ENCODE peak calls at places on chromosomes 6 and 20, in nine cellular contexts. One of them, this sample, is unnamed.

GRCh38 chr20:17648782-17649730 is 33.0 kb downstream of the RRBP1 start:
- DNase-seq in tibial nerve: no peak
- DNase-seq in SJSA1: no peak
- DNase-seq in cardiac fibroblast: no peak
- DNase-seq in IMR-90: no peak
- DNase-seq in body of pancreas: peak; percentile 79
- DNase-seq in right atrium auricular region: no peak
- DNase-seq in fibroblast of mammary gland: no peak
- DNase-seq in tibial artery: peak; percentile 66
- DNase-seq in this sample: no peak

GRCh38 chr6:141848029-141848890 is 284.5 kb upstream of the GJE1 start:
- DNase-seq in tibial nerve: no peak
- DNase-seq in SJSA1: no peak
- DNase-seq in cardiac fibroblast: no peak
- DNase-seq in IMR-90: peak; percentile 1
- DNase-seq in body of pancreas: no peak
- DNase-seq in right atrium auricular region: no peak
- DNase-seq in fibroblast of mammary gland: no peak
- DNase-seq in tibial artery: no peak
- DNase-seq in this sample: no peak

GRCh38 chr6:75372884-75373283 is 88.3 kb upstream of the TMEM30A start:
- DNase-seq in tibial nerve: no peak
- DNase-seq in SJSA1: no peak
- DNase-seq in cardiac fibroblast: no peak
- DNase-seq in IMR-90: no peak
- DNase-seq in body of pancreas: no peak
- DNase-seq in right atrium auricular region: no peak
- DNase-seq in fibroblast of mammary gland: no peak
- DNase-seq in tibial artery: no peak
- DNase-seq in this sample: no peak

GRCh38 chr20:62918137-62918536 is 8.2 kb downstream of the DIDO1 start:
- DNase-seq in tibial nerve: no peak
- DNase-seq in SJSA1: no peak
- DNase-seq in cardiac fibroblast: no peak
- DNase-seq in IMR-90: no peak
- DNase-seq in body of pancreas: no peak
- DNase-seq in right atrium auricular region: no peak
- DNase-seq in fibroblast of mammary gland: no peak
- DNase-seq in tibial artery: peak; percentile 2
- DNase-seq in this sample: no peak

GRCh38 chr6:27545271-27546046 is 72.6 kb upstream of the ZNF184 start:
- DNase-seq in tibial nerve: no peak
- DNase-seq in SJSA1: no peak
- DNase-seq in cardiac fibroblast: peak; percentile 59
- DNase-seq in IMR-90: peak; percentile 76
- DNase-seq in body of pancreas: no peak
- DNase-seq in right atrium auricular region: no peak
- DNase-seq in fibroblast of mammary gland: peak; percentile 85
- DNase-seq in tibial artery: no peak
- DNase-seq in this sample: no peak

GRCh38 chr6:16136536-16137450 is 7.9 kb downstream of the MYLIP start:
- DNase-seq in tibial nerve: no peak
- DNase-seq in SJSA1: peak; percentile 66
- DNase-seq in cardiac fibroblast: peak; percentile 65
- DNase-seq in IMR-90: peak; percentile 92
- DNase-seq in body of pancreas: no peak
- DNase-seq in right atrium auricular region: no peak
- DNase-seq in fibroblast of mammary gland: peak; percentile 91
- DNase-seq in tibial artery: no peak
- DNase-seq in this sample: no peak

GRCh38 chr6:105787747-105788146 is 298.4 kb upstream of the PRDM1 start:
- DNase-seq in tibial nerve: no peak
- DNase-seq in SJSA1: no peak
- DNase-seq in cardiac fibroblast: no peak
- DNase-seq in IMR-90: no peak
- DNase-seq in body of pancreas: no peak
- DNase-seq in right atrium auricular region: no peak
- DNase-seq in fibroblast of mammary gland: no peak
- DNase-seq in tibial artery: no peak
- DNase-seq in this sample: no peak

GRCh38 chr6:116941727-116942126 is 64.7 kb downstream of the RFX6 start:
- DNase-seq in tibial nerve: no peak
- DNase-seq in SJSA1: no peak
- DNase-seq in cardiac fibroblast: no peak
- DNase-seq in IMR-90: no peak
- DNase-seq in body of pancreas: no peak
- DNase-seq in right atrium auricular region: no peak
- DNase-seq in fibroblast of mammary gland: no peak
- DNase-seq in tibial artery: no peak
- DNase-seq in this sample: no peak

GRCh38 chr6:6105472-6106036 is 98.8 kb upstream of the NRN1 start:
- DNase-seq in tibial nerve: no peak
- DNase-seq in SJSA1: no peak
- DNase-seq in cardiac fibroblast: no peak
- DNase-seq in IMR-90: no peak
- DNase-seq in body of pancreas: no peak
- DNase-seq in right atrium auricular region: no peak
- DNase-seq in fibroblast of mammary gland: no peak
- DNase-seq in tibial artery: no peak
- DNase-seq in this sample: peak; percentile 16

GRCh38 chr20:1209447-1210387 is 6.5 kb downstream of the C20orf202 start:
- DNase-seq in tibial nerve: no peak
- DNase-seq in SJSA1: no peak
- DNase-seq in cardiac fibroblast: no peak
- DNase-seq in IMR-90: peak; percentile 28
- DNase-seq in body of pancreas: no peak
- DNase-seq in right atrium auricular region: no peak
- DNase-seq in fibroblast of mammary gland: peak; percentile 17
- DNase-seq in tibial artery: no peak
- DNase-seq in this sample: no peak

GRCh38 chr6:85641522-85641915 is 1.2 kb downstream of the SYNCRIP start:
- DNase-seq in tibial nerve: no peak
- DNase-seq in SJSA1: no peak
- DNase-seq in cardiac fibroblast: no peak
- DNase-seq in IMR-90: peak; percentile 25
- DNase-seq in body of pancreas: peak; percentile 15
- DNase-seq in right atrium auricular region: no peak
- DNase-seq in fibroblast of mammary gland: peak; percentile 37
- DNase-seq in tibial artery: no peak
- DNase-seq in this sample: no peak

GRCh38 chr6:37679539-37680476 is 17.9 kb downstream of the MDGA1 start:
- DNase-seq in tibial nerve: no peak
- DNase-seq in SJSA1: no peak
- DNase-seq in cardiac fibroblast: no peak
- DNase-seq in IMR-90: no peak
- DNase-seq in body of pancreas: no peak
- DNase-seq in right atrium auricular region: no peak
- DNase-seq in fibroblast of mammary gland: no peak
- DNase-seq in tibial artery: no peak
- DNase-seq in this sample: no peak

GRCh38 chr20:41373384-41373783 is 6.8 kb upstream of the EMILIN3 start:
- DNase-seq in tibial nerve: no peak
- DNase-seq in SJSA1: no peak
- DNase-seq in cardiac fibroblast: no peak
- DNase-seq in IMR-90: no peak
- DNase-seq in body of pancreas: no peak
- DNase-seq in right atrium auricular region: no peak
- DNase-seq in fibroblast of mammary gland: no peak
- DNase-seq in tibial artery: no peak
- DNase-seq in this sample: no peak

GRCh38 chr20:21516861-21517565 is 3.1 kb upstream of the NKX2-2 start:
- DNase-seq in tibial nerve: no peak
- DNase-seq in SJSA1: no peak
- DNase-seq in cardiac fibroblast: no peak
- DNase-seq in IMR-90: no peak
- DNase-seq in body of pancreas: no peak
- DNase-seq in right atrium auricular region: no peak
- DNase-seq in fibroblast of mammary gland: no peak
- DNase-seq in tibial artery: no peak
- DNase-seq in this sample: no peak

GRCh38 chr6:159042003-159042823 is 2.6 kb downstream of the TAGAP start:
- DNase-seq in tibial nerve: no peak
- DNase-seq in SJSA1: peak; percentile 63
- DNase-seq in cardiac fibroblast: peak; percentile 66
- DNase-seq in IMR-90: peak; percentile 47
- DNase-seq in body of pancreas: peak; percentile 80
- DNase-seq in right atrium auricular region: no peak
- DNase-seq in fibroblast of mammary gland: peak; percentile 57
- DNase-seq in tibial artery: no peak
- DNase-seq in this sample: peak; percentile 87
- H3K4me3 ChIP-seq in tibial nerve: no peak overlapping the region
- H3K4me3 ChIP-seq in SJSA1: no peak overlapping the region
- H3K4me3 ChIP-seq in cardiac fibroblast: no peak overlapping the region
- H3K4me3 ChIP-seq in IMR-90: no peak overlapping the region
- H3K4me3 ChIP-seq in body of pancreas: no peak overlapping the region
- H3K4me3 ChIP-seq in right atrium auricular region: no peak overlapping the region
- H3K4me3 ChIP-seq in fibroblast of mammary gland: no peak overlapping the region
- H3K4me3 ChIP-seq in tibial artery: no peak overlapping the region
- H3K4me3 ChIP-seq in this sample: no peak overlapping the region

DNA sequence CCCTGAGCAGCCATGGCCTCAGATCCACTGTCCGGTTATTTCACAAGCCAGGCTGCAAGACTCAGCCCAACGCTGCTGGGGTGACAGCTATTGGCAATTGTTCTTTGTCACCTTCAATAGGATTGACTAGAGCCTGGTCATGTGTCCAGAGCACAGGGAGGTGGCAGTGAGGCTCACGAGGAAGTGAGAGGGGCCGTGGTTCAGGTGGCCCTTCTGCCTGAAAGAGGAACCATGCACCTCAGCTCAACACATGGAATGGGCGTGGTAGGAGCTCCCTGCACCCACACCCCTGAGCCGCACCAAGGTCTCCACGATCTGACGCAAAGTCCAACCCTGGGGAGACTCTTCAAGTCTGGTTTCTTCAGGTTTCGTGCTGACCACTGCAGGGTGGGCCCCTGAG is 184.8 kb upstream of the CDH4 start:
- DNase-seq in tibial nerve: no peak
- DNase-seq in SJSA1: no peak
- DNase-seq in cardiac fibroblast: no peak
- DNase-seq in IMR-90: no peak
- DNase-seq in body of pancreas: no peak
- DNase-seq in right atrium auricular region: no peak
- DNase-seq in fibroblast of mammary gland: no peak
- DNase-seq in tibial artery: no peak
- DNase-seq in this sample: no peak
- H3K4me3 ChIP-seq in tibial nerve: no peak overlapping the region
- H3K4me3 ChIP-seq in SJSA1: no peak overlapping the region
- H3K4me3 ChIP-seq in cardiac fibroblast: no peak overlapping the region
- H3K4me3 ChIP-seq in IMR-90: no peak overlapping the region
- H3K4me3 ChIP-seq in body of pancreas: no peak overlapping the region
- H3K4me3 ChIP-seq in right atrium auricular region: no peak overlapping the region
- H3K4me3 ChIP-seq in fibroblast of mammary gland: no peak overlapping the region
- H3K4me3 ChIP-seq in tibial artery: no peak overlapping the region
- H3K4me3 ChIP-seq in this sample: no peak overlapping the region

GRCh38 chr6:159169193-159169555 is at the start of gene FNDC1:
- DNase-seq in tibial nerve: no peak
- DNase-seq in SJSA1: no peak
- DNase-seq in cardiac fibroblast: peak; percentile 21
- DNase-seq in IMR-90: no peak
- DNase-seq in body of pancreas: peak; percentile 41
- DNase-seq in right atrium auricular region: no peak
- DNase-seq in fibroblast of mammary gland: no peak
- DNase-seq in tibial artery: no peak
- DNase-seq in this sample: no peak
- H3K4me3 ChIP-seq in tibial nerve: peak within 1 kb of the TSS; percentile 34
- H3K4me3 ChIP-seq in SJSA1: peak within 1 kb of the TSS; percentile 65
- H3K4me3 ChIP-seq in cardiac fibroblast: peak within 1 kb of the TSS; percentile 28
- H3K4me3 ChIP-seq in IMR-90: peak within 1 kb of the TSS; percentile 34
- H3K4me3 ChIP-seq in body of pancreas: no peak within 1 kb of the TSS
- H3K4me3 ChIP-seq in right atrium auricular region: peak within 1 kb of the TSS; percentile 25
- H3K4me3 ChIP-seq in fibroblast of mammary gland: peak within 1 kb of the TSS; percentile 22
- H3K4me3 ChIP-seq in tibial artery: peak within 1 kb of the TSS; percentile 55
- H3K4me3 ChIP-seq in this sample: peak within 1 kb of the TSS; percentile 54

GRCh38 chr6:35216412-35216732 is 2.6 kb downstream of the SCUBE3 start:
- DNase-seq in tibial nerve: no peak
- DNase-seq in SJSA1: no peak
- DNase-seq in cardiac fibroblast: no peak
- DNase-seq in IMR-90: no peak
- DNase-seq in body of pancreas: no peak
- DNase-seq in right atrium auricular region: no peak
- DNase-seq in fibroblast of mammary gland: no peak
- DNase-seq in tibial artery: no peak
- DNase-seq in this sample: no peak

GRCh38 chr6:35213161-35213823 is 464 bp upstream of the SCUBE3 start:
- DNase-seq in tibial nerve: no peak
- DNase-seq in SJSA1: no peak
- DNase-seq in cardiac fibroblast: no peak
- DNase-seq in IMR-90: no peak
- DNase-seq in body of pancreas: no peak
- DNase-seq in right atrium auricular region: no peak
- DNase-seq in fibroblast of mammary gland: no peak
- DNase-seq in tibial artery: no peak
- DNase-seq in this sample: no peak

GRCh38 chr6:35215665-35216411 is 2.1 kb downstream of the SCUBE3 start:
- DNase-seq in tibial nerve: no peak
- DNase-seq in SJSA1: no peak
- DNase-seq in cardiac fibroblast: no peak
- DNase-seq in IMR-90: peak; percentile 27
- DNase-seq in body of pancreas: no peak
- DNase-seq in right atrium auricular region: no peak
- DNase-seq in fibroblast of mammary gland: no peak
- DNase-seq in tibial artery: no peak
- DNase-seq in this sample: no peak

GRCh38 chr6:35214869-35215664 is 1.3 kb downstream of the SCUBE3 start:
- DNase-seq in tibial nerve: no peak
- DNase-seq in SJSA1: no peak
- DNase-seq in cardiac fibroblast: no peak
- DNase-seq in IMR-90: peak; percentile 49
- DNase-seq in body of pancreas: no peak
- DNase-seq in right atrium auricular region: no peak
- DNase-seq in fibroblast of mammary gland: no peak
- DNase-seq in tibial artery: no peak
- DNase-seq in this sample: no peak

DNA sequence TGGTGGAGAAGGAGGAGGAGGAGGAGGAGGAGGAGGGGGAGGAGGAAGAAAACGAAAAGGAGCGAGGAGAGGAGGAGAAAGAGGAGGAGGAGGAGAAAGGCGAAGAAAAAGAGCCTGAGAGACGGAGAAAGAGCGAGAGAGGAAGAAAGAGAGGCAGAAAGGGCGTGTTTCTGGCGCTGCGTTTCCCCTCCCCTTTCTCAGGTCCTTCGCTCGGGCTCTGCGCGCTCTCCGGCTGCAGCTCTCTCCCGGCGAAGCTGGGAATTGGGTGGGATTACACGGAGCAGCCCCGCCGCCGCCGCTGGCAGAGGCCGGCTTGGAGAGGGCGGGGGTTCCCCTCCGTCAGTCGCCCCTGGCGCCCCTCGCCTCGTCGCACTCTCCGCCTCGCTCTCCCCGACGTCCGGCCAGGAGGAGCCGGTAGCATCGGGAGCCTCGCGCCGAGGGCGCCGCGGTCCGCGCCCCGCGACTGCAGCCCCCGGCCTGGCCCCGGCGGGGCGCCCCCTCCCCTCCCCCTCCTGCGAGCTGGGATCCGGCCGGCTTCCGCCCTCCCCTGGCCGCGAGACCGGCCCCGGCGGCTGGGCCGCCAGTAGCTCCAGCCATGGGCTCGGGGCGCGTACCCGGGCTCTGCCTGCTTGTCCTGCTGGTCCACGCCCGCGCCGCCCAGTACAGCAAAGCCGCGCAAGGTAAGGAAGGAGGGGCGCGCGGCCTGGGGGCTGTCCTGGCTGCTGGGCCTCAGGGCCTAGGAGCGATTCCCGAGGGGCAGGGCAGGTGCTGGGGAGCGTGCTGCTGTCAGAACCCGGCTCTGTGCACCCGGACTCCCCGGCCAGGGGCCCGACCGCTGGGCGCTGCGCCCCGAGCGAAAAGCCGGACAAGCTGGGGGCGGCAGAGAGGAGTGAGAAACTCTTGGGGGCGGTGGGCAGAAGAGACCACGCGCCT is at the start of gene SCUBE3:
- DNase-seq in tibial nerve: no peak
- DNase-seq in SJSA1: peak; percentile 59
- DNase-seq in cardiac fibroblast: peak; percentile 31
- DNase-seq in IMR-90: peak; percentile 42
- DNase-seq in body of pancreas: peak; percentile 20
- DNase-seq in right atrium auricular region: no peak
- DNase-seq in fibroblast of mammary gland: peak; percentile 16
- DNase-seq in tibial artery: no peak
- DNase-seq in this sample: peak; percentile 35
- H3K4me3 ChIP-seq in tibial nerve: peak within 1 kb of the TSS; percentile 39
- H3K4me3 ChIP-seq in SJSA1: peak within 1 kb of the TSS; percentile 56
- H3K4me3 ChIP-seq in cardiac fibroblast: peak within 1 kb of the TSS; percentile 69
- H3K4me3 ChIP-seq in IMR-90: peak within 1 kb of the TSS; percentile 62
- H3K4me3 ChIP-seq in body of pancreas: peak within 1 kb of the TSS; percentile 8
- H3K4me3 ChIP-seq in right atrium auricular region: peak within 1 kb of the TSS; percentile 29
- H3K4me3 ChIP-seq in fibroblast of mammary gland: peak within 1 kb of the TSS; percentile 36
- H3K4me3 ChIP-seq in tibial artery: peak within 1 kb of the TSS; percentile 90
- H3K4me3 ChIP-seq in this sample: peak within 1 kb of the TSS; percentile 47

This sample was measured in iPS DF 6.9.